ENCODE peak calls at places on chromosomes 12 and 14, in four cellular contexts. V, J, E and R are unnamed samples.

GRCh38 chr12:49933793-49934192 is 16.7 kb upstream of the AQP2 start:
- DNase-seq in V (no peak), J (no peak), E (no peak), R (peak)

GRCh38 chr12:120352117-120352516 is 16.8 kb downstream of the MSI1 start:
- DNase-seq in V (no peak), J (no peak), E (peak), R (peak)

GRCh38 chr14:74514471-74514932 is 20.9 kb downstream of the ISCA2 start:
- DNase-seq in V (no peak), J (no peak), E (no peak), R (peak)

GRCh38 chr14:99757331-99758070 is 35.7 kb upstream of the EML1 start:
- DNase-seq in V (no peak), J (peak), E (no peak), R (peak)

GRCh38 chr14:103832046-103832445 is 15.3 kb downstream of the PPP1R13B start:
- DNase-seq in V (no peak), J (no peak), E (no peak), R (no peak)

GRCh38 chr14:76924363-76925151 is 98.3 kb downstream of the LRRC74A start:
- DNase-seq in V (no peak), J (no peak), E (no peak), R (no peak)

GRCh38 chr12:105738036-105738435 is 400.7 kb downstream of the NUAK1 start:
- DNase-seq in V (no peak), J (peak), E (no peak), R (peak)

GRCh38 chr12:106288134-106288509 is 14.4 kb upstream of the TCP11L2 start:
- DNase-seq in V (no peak), J (no peak), E (no peak), R (no peak)

GRCh38 chr12:30301291-30301690 is 394.4 kb downstream of the IPO8 start:
- DNase-seq in V (no peak), J (no peak), E (no peak), R (no peak)

GRCh38 chr12:67327466-67327865 is 58.3 kb downstream of the CAND1 start:
- DNase-seq in V (no peak), J (no peak), E (no peak), R (no peak)

GRCh38 chr12:118960865-118961264 is 20.5 kb upstream of the SRRM4 start:
- DNase-seq in V (no peak), J (no peak), E (no peak), R (no peak)

GRCh38 chr12:125201940-125202339 is 136.7 kb downstream of the AACS start:
- DNase-seq in V (no peak), J (no peak), E (no peak), R (no peak)

GRCh38 chr14:66070542-66071319 is 415.4 kb upstream of the CCDC196 start:
- DNase-seq in V (no peak), J (peak), E (peak), R (no peak)

GRCh38 chr12:76083761-76084276 is 666 bp downstream of the NAP1L1 start:
- DNase-seq in V (no peak), J (peak), E (peak), R (peak)

GRCh38 chr14:32197919-32198318 is 3.9 kb upstream of the RNU6-7 start:
- DNase-seq in V (no peak), J (no peak), E (no peak), R (no peak)

GRCh38 chr12:77837876-77838291 is 7.2 kb downstream of the NAV3 start:
- DNase-seq in V (no peak), J (peak), E (no peak), R (no peak)

GRCh38 chr12:47085815-47086252 is 6.1 kb upstream of the AMIGO2 start:
- DNase-seq in V (no peak), J (peak), E (peak), R (peak)

GRCh38 chr14:60768602-60769001 is 34.0 kb downstream of the MNAT1 start:
- DNase-seq in V (no peak), J (no peak), E (no peak), R (peak)

GRCh38 chr14:58078068-58078467 is 73.9 kb downstream of the ARMH4 start:
- DNase-seq in V (no peak), J (no peak), E (no peak), R (peak)

GRCh38 chr14:68473794-68474193 is 319.1 kb downstream of the ZFP36L1 start:
- DNase-seq in V (no peak), J (no peak), E (peak), R (no peak)

GRCh38 chr14:75549169-75549568 is 26.9 kb downstream of the BATF start:
- DNase-seq in V (peak), J (no peak), E (no peak), R (no peak)

GRCh38 chr14:96204151-96205058 is at the start of gene BDKRB2:
- DNase-seq in V (no peak), J (peak), E (no peak), R (peak)

GRCh38 chr14:52701223-52701622 is 5.8 kb upstream of the PSMC6 start:
- DNase-seq in V (no peak), J (no peak), E (no peak), R (peak)

GRCh38 chr14:95482967-95483842 is 33.2 kb downstream of the SYNE3 start:
- DNase-seq in V (no peak), J (peak), E (no peak), R (peak)

GRCh38 chr12:40622246-40622838 is 69.9 kb upstream of the CNTN1 start:
- DNase-seq in V (no peak), J (peak), E (peak), R (peak)

DNA sequence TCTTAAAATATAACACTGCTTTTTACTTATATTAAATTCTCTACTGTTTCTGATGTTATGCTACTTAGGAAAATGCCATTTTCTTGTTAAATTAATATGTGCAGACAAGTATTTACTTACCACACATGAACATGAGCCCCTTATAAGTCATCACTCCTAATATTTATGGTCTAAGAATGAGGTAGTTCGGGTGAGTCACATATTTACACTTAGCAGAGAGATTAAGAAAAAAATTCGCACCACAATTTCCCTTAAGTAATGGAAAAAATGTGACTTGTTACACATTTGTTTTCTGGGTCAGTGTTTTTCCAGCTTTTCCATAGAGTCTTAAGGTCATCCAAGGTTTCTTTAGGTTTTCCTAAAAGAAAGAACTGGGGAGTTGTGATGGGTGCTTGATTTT is 68.4 kb downstream of the RERG start:
- DNase-seq in V (no peak), J (peak), E (no peak), R (peak)
- TF ChIP-seq FOS in V (no peak), J (peak), E (no peak), R (peak)

GRCh38 chr12:55933158-55933798 is 2.3 kb downstream of the DGKA start:
- DNase-seq in V (no peak), J (peak), E (no peak), R (no peak)
- TF ChIP-seq FOS in V (no peak), J (no peak), E (no peak), R (no peak)

GRCh38 chr14:64200170-64200569 is 94.0 kb downstream of the ESR2 start:
- DNase-seq in V (no peak), J (no peak), E (no peak), R (no peak)

GRCh38 chr14:64203366-64204006 is 90.7 kb downstream of the ESR2 start:
- DNase-seq in V (no peak), J (no peak), E (no peak), R (no peak)

GRCh38 chr14:64201931-64202330 is 92.2 kb downstream of the ESR2 start:
- DNase-seq in V (no peak), J (no peak), E (no peak), R (no peak)

GRCh38 chr14:64202731-64203130 is 91.4 kb downstream of the ESR2 start:
- DNase-seq in V (no peak), J (no peak), E (no peak), R (no peak)

GRCh38 chr14:64201296-64201695 is 92.9 kb downstream of the ESR2 start:
- DNase-seq in V (no peak), J (no peak), E (no peak), R (no peak)
- TF ChIP-seq FOS in V (no peak), J (no peak), E (no peak), R (no peak)

GRCh38 chr12:110917961-110918360 is 2.4 kb downstream of the MYL2 start:
- DNase-seq in V (no peak), J (no peak), E (no peak), R (no peak)

GRCh38 chr12:110919720-110920119 is 659 bp downstream of the MYL2 start:
- DNase-seq in V (no peak), J (no peak), E (no peak), R (no peak)

GRCh38 chr12:110920324-110920910 is at the start of gene MYL2:
- DNase-seq in V (no peak), J (no peak), E (no peak), R (no peak)

GRCh38 chr12:110916295-110916875 is 4.0 kb downstream of the MYL2 start:
- DNase-seq in V (no peak), J (no peak), E (no peak), R (no peak)

DNA sequence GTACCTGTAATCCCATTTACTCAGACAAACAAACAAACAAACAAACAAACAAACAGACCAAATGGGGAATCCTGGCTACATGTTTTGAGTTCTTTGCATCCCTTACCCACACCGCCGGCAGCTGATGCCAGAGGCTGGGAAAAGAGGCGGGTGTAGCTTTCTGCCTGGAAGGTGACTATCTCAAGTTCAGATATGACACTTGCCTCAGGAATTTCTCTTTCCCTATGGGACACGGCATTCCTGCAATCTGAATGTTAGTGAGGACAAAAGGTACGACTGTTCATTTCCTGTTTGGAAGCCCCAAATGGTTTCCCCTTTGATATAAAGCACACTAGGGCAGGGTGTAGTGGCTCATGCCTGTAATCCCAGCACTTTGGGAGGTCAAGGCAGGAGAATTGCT is 2.9 kb downstream of the MYL2 start:
- DNase-seq in V (no peak), J (peak), E (no peak), R (peak)
- TF ChIP-seq FOS in V (no peak), J (peak), E (no peak), R (no peak)

GRCh38 chr12:6532927-6533652 is 1.2 kb upstream of the GAPDH start:
- DNase-seq in V (no peak), J (no peak), E (peak), R (peak)
- TF ChIP-seq FOS in V (no peak), J (no peak), E (no peak), R (no peak)

GRCh38 chr12:84653482-84653881 is 259.1 kb downstream of the SLC6A15 start:
- DNase-seq in V (no peak), J (no peak), E (no peak), R (no peak)
- TF ChIP-seq FOS in V (no peak), J (no peak), E (no peak), R (no peak)